ENCODE peak calls at places on chromosomes 4 and X, in ten cellular contexts. E, S, U, I, F, A, M, T, Q and N are unnamed samples.

GRCh38 chrX:39827959-39828358 is 269.8 kb downstream of the BCOR start:
- DNase-seq in E (no peak), S (no peak), U (no peak), I (peak; percentile 65), F (no peak), A (no peak), M (no peak), T (peak; percentile 20), Q (no peak), N (no peak)

GRCh38 chr4:89889289-89889688 is 5.4 kb upstream of the MMRN1 start:
- DNase-seq in E (peak; percentile 30), S (no peak), U (no peak), I (peak; percentile 3), F (no peak), A (no peak), M (peak; percentile 46), T (no peak), Q (no peak), N (no peak)

GRCh38 chr4:81635747-81636146 is 164.0 kb upstream of the RASGEF1B start:
- DNase-seq in E (peak; percentile 79), S (no peak), U (no peak), I (peak; percentile 40), F (no peak), A (peak; percentile 68), M (peak; percentile 53), T (no peak), Q (no peak), N (peak; percentile 47)

GRCh38 chr4:55125087-55125721 is at the start of gene KDR:
- DNase-seq in E (peak; percentile 54), S (peak; percentile 85), U (no peak), I (no peak), F (peak; percentile 31), A (no peak), M (peak; percentile 77), T (no peak), Q (no peak), N (no peak)

GRCh38 chr4:18248611-18249010 is 227.1 kb upstream of the LCORL start:
- DNase-seq in E (no peak), S (no peak), U (no peak), I (peak; percentile 33), F (no peak), A (no peak), M (no peak), T (no peak), Q (no peak), N (no peak)

GRCh38 chr4:172709376-172709775 is 459.2 kb upstream of the GALNT7 start:
- DNase-seq in E (no peak), S (no peak), U (no peak), I (no peak), F (no peak), A (no peak), M (no peak), T (no peak), Q (no peak), N (no peak)

GRCh38 chr4:169634975-169635374 is 14.6 kb downstream of the CLCN3 start:
- DNase-seq in E (no peak), S (no peak), U (no peak), I (no peak), F (no peak), A (no peak), M (no peak), T (no peak), Q (no peak), N (no peak)

GRCh38 chrX:56248492-56248891 is 16.3 kb downstream of the KLF8 start:
- DNase-seq in E (peak; percentile 47), S (peak; percentile 47), U (peak; percentile 19), I (peak; percentile 73), F (peak; percentile 58), A (no peak), M (peak; percentile 63), T (peak; percentile 34), Q (peak; percentile 13), N (no peak)

GRCh38 chrX:1453951-1454785 is 1.5 kb upstream of the ASMTL start:
- DNase-seq in E (peak; percentile 90), S (peak; percentile 91), U (no peak), I (peak; percentile 87), F (peak; percentile 69), A (no peak), M (peak; percentile 95), T (no peak), Q (peak; percentile 87), N (peak; percentile 98)

GRCh38 chrX:7435822-7436221 is 287.9 kb upstream of the PUDP start:
- DNase-seq in E (no peak), S (no peak), U (no peak), I (no peak), F (no peak), A (no peak), M (no peak), T (no peak), Q (no peak), N (no peak)

GRCh38 chr4:108635070-108635655 is 14.8 kb downstream of the RPL34 start:
- DNase-seq in E (no peak), S (no peak), U (no peak), I (no peak), F (no peak), A (no peak), M (no peak), T (no peak), Q (no peak), N (no peak)

GRCh38 chrX:118179161-118179560 is 62.6 kb upstream of the KLHL13 start:
- DNase-seq in E (no peak), S (no peak), U (no peak), I (no peak), F (no peak), A (no peak), M (no peak), T (no peak), Q (no peak), N (no peak)